ENCODE peak calls at places on chromosomes 7 and 10, in ten cellular contexts. M is kidney epithelial cell, N is AG04450, Q is AG09309, H is GM20000, X is fibroblast of lung, Z is glutamatergic neuron, E is fibroblast of villous mesenchyme, O is mucosa of descending colon, F is endothelial cell. P is an unnamed sample.

GRCh38 chr10:131857156-131858117 is 43.4 kb upstream of the PPP2R2D start:
- DNase-seq in Z (no peak), Q (no peak), F (no peak), M (no peak), E (no peak), H (no peak), X (no peak), N (no peak), O (no peak), P (no peak)

GRCh38 chr7:7352845-7353244 is 170.5 kb downstream of the C1GALT1 start:
- DNase-seq in N (no peak), Q (no peak), M (no peak), E (no peak), H (no peak), X (no peak), O (no peak), F (no peak), Z (no peak), P (peak; percentile 4)

GRCh38 chr10:124074471-124075109 is 18.8 kb downstream of the CHST15 start:
- DNase-seq in X (no peak), F (no peak), H (no peak), E (peak; percentile 41), Z (no peak), N (no peak), Q (no peak), O (no peak), M (no peak), P (no peak)

GRCh38 chr7:44887293-44887692 is 2.0 kb upstream of the PURB start:
- DNase-seq in M (no peak), N (no peak), Z (no peak), E (no peak), O (no peak), Q (no peak), H (no peak), F (no peak), X (no peak), P (no peak)

GRCh38 chr7:115221484-115221883 is 299.6 kb downstream of the MDFIC start:
- DNase-seq in N (no peak), X (peak; percentile 70), Z (no peak), O (no peak), F (no peak), H (no peak), E (no peak), M (no peak), Q (peak; percentile 13), P (no peak)

GRCh38 chr10:129411146-129411705 is 55.8 kb upstream of the MGMT start:
- DNase-seq in E (no peak), M (no peak), H (no peak), O (no peak), Z (no peak), X (no peak), N (no peak), F (no peak), Q (no peak), P (no peak)

GRCh38 chr10:56920586-56921250 is 559.7 kb upstream of the ZWINT start:
- DNase-seq in E (no peak), O (no peak), Z (no peak), Q (no peak), X (no peak), F (no peak), M (peak; percentile 50), N (no peak), H (no peak), P (no peak)

GRCh38 chr7:154183946-154184345 is 131.7 kb downstream of the DPP6 start:
- DNase-seq in O (no peak), Z (no peak), E (no peak), M (no peak), F (no peak), N (no peak), H (no peak), X (no peak), Q (no peak), P (no peak)

DNA sequence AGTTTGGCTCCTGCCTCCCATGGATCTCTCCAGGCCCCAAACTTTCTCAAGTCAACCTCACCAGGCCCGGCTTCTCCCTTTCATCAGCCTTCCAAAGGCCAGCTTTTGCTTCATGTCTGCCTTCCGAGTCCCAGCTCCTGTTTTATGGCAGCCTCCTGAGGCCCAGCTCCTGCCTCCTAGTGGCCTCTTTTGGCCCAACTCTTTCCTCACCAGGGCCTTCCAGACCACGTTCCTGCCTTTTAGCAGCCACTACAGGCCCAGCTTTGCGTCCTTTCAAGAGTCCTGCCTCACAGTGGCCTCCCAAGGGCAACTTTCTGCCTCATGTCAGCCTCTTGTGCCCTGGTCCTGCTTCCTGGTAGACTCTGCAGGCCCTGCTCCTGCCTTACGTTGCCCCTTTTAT is 15.3 kb upstream of the TMEM248 start:
- DNase-seq in N (no peak), Q (no peak), F (no peak), M (no peak), H (peak; percentile 21), Z (no peak), O (no peak), X (no peak), E (no peak), P (no peak)
- TF ChIP-seq CTCF in N (peak; percentile 29), Q (peak; percentile 32), F (no peak), M (peak; percentile 22), H (no peak), Z (no peak), O (no peak), X (no peak), E (peak; percentile 21), P (peak; percentile 28)

DNA sequence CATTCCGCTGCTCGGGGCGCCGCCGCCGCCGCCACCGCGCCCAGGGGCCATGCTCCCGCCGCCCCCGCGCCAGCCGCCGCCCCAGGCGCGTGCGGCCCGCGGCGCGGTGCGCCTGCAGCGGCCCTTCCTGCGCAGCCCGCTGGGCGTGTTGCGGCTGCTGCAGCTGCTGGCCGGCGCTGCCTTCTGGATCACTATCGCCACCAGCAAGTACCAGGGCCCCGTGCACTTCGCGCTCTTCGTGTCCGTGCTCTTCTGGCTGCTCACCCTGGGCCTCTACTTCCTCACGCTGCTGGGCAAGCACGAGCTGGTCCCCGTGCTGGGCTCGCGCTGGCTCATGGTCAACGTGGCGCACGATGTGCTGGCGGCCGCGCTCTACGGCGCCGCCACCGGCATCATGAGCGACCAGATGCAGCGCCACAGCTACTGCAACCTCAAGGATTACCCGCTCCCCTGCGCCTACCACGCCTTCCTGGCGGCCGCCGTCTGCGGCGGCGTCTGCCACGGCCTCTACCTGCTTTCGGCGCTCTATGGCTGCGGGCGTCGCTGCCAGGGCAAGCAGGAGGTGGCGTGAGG is 384 bp downstream of the MARVELD1 start:
- DNase-seq in N (no peak), H (peak; percentile 90), O (peak; percentile 85), Z (peak; percentile 73), F (peak; percentile 54), E (peak; percentile 82), X (peak; percentile 79), M (no peak), Q (no peak), P (peak; percentile 69)
- TF ChIP-seq CTCF in N (peak; percentile 20), H (peak; percentile 38), O (no peak), Z (no peak), F (no peak), E (peak; percentile 14), X (peak; percentile 29), M (peak; percentile 26), Q (peak; percentile 12), P (peak; percentile 22)

DNA sequence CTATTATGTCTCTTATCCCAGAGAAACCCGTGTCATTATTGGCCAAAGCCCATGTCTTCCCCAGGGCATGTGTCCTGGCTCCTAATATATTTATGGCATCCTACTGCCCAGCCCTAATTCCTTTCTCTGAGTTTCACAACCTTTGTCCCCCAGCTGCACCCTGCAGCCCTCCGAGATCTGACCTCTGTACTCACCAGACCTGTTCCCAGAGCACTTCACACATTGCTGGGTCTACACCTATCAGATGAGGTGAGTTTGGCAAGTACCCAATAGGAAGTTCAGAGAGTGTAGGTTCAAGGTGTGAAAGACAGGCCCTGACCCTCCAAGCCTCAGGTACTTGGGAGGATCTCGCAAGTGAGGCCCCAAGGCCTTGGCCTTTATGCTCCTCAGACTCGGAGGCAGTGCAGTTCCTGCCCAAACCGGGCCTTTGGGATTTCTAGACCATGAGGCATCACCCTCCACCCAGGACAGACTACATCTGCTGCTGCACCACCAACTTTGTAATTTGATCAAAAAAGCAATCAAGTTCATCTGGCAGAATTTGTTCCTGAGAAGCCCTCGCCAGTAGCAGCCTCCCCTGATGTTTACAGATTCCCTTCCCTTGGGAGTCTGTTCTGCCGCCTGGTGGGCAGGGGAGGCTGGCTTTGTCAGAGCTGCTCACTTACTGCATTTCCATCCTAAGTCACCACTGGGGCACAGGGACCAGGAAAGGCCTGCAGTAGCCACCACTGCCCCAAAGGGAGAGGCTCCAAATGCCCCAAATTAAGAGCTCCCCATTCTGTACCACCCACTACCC is 2.2 kb downstream of the CAMK2G start:
- DNase-seq in F (no peak), Q (no peak), X (no peak), E (peak; percentile 52), N (no peak), M (no peak), O (peak; percentile 74), H (no peak), Z (no peak), P (no peak)
- TF ChIP-seq CTCF in F (no peak), Q (peak; percentile 72), X (peak; percentile 22), E (peak; percentile 64), N (peak; percentile 49), M (peak; percentile 20), O (no peak), H (no peak), Z (no peak), P (peak; percentile 31)

DNA sequence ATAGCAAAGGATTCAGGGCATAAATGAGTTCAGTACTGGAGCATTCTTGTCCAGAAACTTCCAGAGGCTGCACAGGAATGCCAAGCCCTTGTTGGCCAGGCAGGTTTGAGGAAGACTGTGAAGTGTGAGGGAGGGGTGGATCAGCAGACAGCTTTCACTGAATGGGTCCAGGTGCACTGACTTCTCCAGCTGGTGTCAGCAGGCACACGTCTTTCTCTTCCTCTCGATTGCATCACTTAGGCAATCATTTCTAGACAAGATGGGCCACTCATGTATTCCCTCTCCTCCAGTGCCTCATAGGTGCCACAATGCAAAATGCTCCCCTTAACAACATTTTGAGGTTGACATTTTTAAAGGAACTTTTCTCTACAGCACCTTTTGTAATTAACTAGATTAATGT is 15.6 kb upstream of the PLEKHS1 start:
- DNase-seq in F (no peak), Q (no peak), E (peak; percentile 17), N (no peak), O (peak; percentile 42), H (peak; percentile 9), X (peak; percentile 4), Z (no peak), M (peak; percentile 21), P (no peak)
- TF ChIP-seq CTCF in F (no peak), Q (no peak), E (no peak), N (no peak), O (no peak), H (no peak), X (no peak), Z (no peak), M (peak; percentile 22), P (no peak)

GRCh38 chr10:132884691-132885271 is 57.6 kb downstream of the CFAP46 start:
- DNase-seq in N (no peak), Z (no peak), Q (no peak), H (no peak), E (no peak), O (peak; percentile 4), M (no peak), F (no peak), X (no peak), P (no peak)
- TF ChIP-seq CTCF in N (no peak), Z (no peak), Q (no peak), H (no peak), E (no peak), O (no peak), M (no peak), F (no peak), X (no peak), P (no peak)

P was measured in cardiac fibroblast.